ENCODE peak calls at places on chromosomes 4 and X, in five cellular contexts. T is CD8-positive, alpha-beta memory T cell; J is lower lobe of right lung; G is small intestine; L is body of pancreas. M is an unnamed sample.
A peak's percentile ranks its signal among the peaks of the same experiment; 100 is the strongest.

GRCh38 chr4:146158036-146158745 is 17.3 kb upstream of the LSM6 start:
- DNase-seq in T (no peak), J (no peak), G (no peak), L (no peak), M (no peak)

GRCh38 chr4:2781911-2782310 is 11.0 kb upstream of the SH3BP2 start:
- DNase-seq in T (no peak), J (peak; percentile 4), G (no peak), L (no peak), M (no peak)

GRCh38 chr4:75251547-75251946 is 262.7 kb downstream of the RCHY1 start:
- DNase-seq in T (no peak), J (no peak), G (no peak), L (no peak), M (no peak)

GRCh38 chr4:70496231-70496630 is 22.1 kb upstream of the AMTN start:
- DNase-seq in T (no peak), J (no peak), G (no peak), L (no peak), M (no peak)

GRCh38 chrX:9467751-9468150 is 2.9 kb downstream of the TBL1X start:
- DNase-seq in T (no peak), J (no peak), G (no peak), L (no peak), M (no peak)

GRCh38 chrX:49915352-49916222 is 6.8 kb upstream of the CLCN5 start:
- DNase-seq in T (peak; percentile 50), J (no peak), G (peak; percentile 54), L (peak; percentile 60), M (peak; percentile 66)

GRCh38 chr4:89995824-89996223 is 101.2 kb downstream of the MMRN1 start:
- DNase-seq in T (no peak), J (no peak), G (peak; percentile 68), L (no peak), M (no peak)

GRCh38 chrX:45771114-45771513 is 570.4 kb upstream of the DIPK2B start:
- DNase-seq in T (no peak), J (no peak), G (peak; percentile 79), L (peak; percentile 34), M (no peak)

GRCh38 chr4:122765702-122766352 is 33.3 kb downstream of the BBS12 start:
- DNase-seq in T (no peak), J (no peak), G (no peak), L (no peak), M (no peak)

GRCh38 chrX:1582686-1583437 is 8.5 kb upstream of the AKAP17A start:
- DNase-seq in T (no peak), J (no peak), G (peak; percentile 33), L (no peak), M (no peak)

GRCh38 chr4:78254893-78255292 is 197.8 kb downstream of the FRAS1 start:
- DNase-seq in T (no peak), J (no peak), G (no peak), L (no peak), M (no peak)

GRCh38 chr4:172188248-172188976 is 375.2 kb downstream of the GALNTL6 start:
- DNase-seq in T (no peak), J (no peak), G (no peak), L (no peak), M (no peak)

GRCh38 chr4:82432596-82432995 is 2.2 kb downstream of the ENOPH1 start:
- DNase-seq in T (no peak), J (no peak), G (no peak), L (no peak), M (no peak)

GRCh38 chr4:148216866-148217814 is 225.1 kb downstream of the NR3C2 start:
- DNase-seq in T (peak; percentile 22), J (no peak), G (peak; percentile 68), L (peak; percentile 33), M (peak; percentile 33)

GRCh38 chr4:48194986-48195773 is 61.1 kb upstream of the TXK start:
- DNase-seq in T (no peak), J (no peak), G (peak; percentile 82), L (no peak), M (no peak)

GRCh38 chr4:140138428-140138827 is 15.6 kb downstream of the MAML3 start:
- DNase-seq in T (no peak), J (no peak), G (no peak), L (peak; percentile 59), M (no peak)

GRCh38 chr4:174437324-174437723 is 85.0 kb downstream of the HPGD start:
- DNase-seq in T (no peak), J (no peak), G (no peak), L (no peak), M (no peak)

GRCh38 chr4:151192556-151193235 is 84.3 kb upstream of the PRSS48 start:
- DNase-seq in T (no peak), J (no peak), G (no peak), L (no peak), M (no peak)

GRCh38 chrX:32483534-32484136 is 727.7 kb downstream of the DMD start:
- DNase-seq in T (no peak), J (no peak), G (no peak), L (no peak), M (no peak)

GRCh38 chrX:142201113-142201512 is 4.0 kb downstream of the MAGEC2 start:
- DNase-seq in T (no peak), J (no peak), G (no peak), L (no peak), M (no peak)

GRCh38 chr4:127734976-127735375 is 4.8 kb downstream of the SLC25A31 start:
- DNase-seq in T (no peak), J (no peak), G (no peak), L (no peak), M (no peak)

GRCh38 chr4:153177841-153178240 is 26.4 kb upstream of the TRIM2 start:
- DNase-seq in T (no peak), J (no peak), G (no peak), L (no peak), M (no peak)

GRCh38 chrX:141791856-141792255 is 46.3 kb upstream of the MAGEC3 start:
- DNase-seq in T (no peak), J (no peak), G (no peak), L (no peak), M (no peak)

GRCh38 chr4:148430847-148431246 is 11.4 kb downstream of the NR3C2 start:
- DNase-seq in T (no peak), J (no peak), G (no peak), L (no peak), M (no peak)

GRCh38 chrX:39470588-39471155 is 627.1 kb downstream of the BCOR start:
- DNase-seq in T (no peak), J (no peak), G (no peak), L (no peak), M (no peak)

GRCh38 chrX:20421697-20422096 is 155.0 kb upstream of the RPS6KA3 start:
- DNase-seq in T (no peak), J (no peak), G (no peak), L (no peak), M (no peak)

GRCh38 chr4:14848210-14848609 is 154.1 kb upstream of the CPEB2 start:
- DNase-seq in T (no peak), J (no peak), G (no peak), L (no peak), M (no peak)

GRCh38 chr4:159048166-159048886 is 54.6 kb upstream of the RAPGEF2 start:
- DNase-seq in T (no peak), J (peak; percentile 81), G (peak; percentile 75), L (peak; percentile 81), M (no peak)

GRCh38 chr4:6191448-6192130 is 8.8 kb downstream of the JAKMIP1 start:
- DNase-seq in T (no peak), J (no peak), G (no peak), L (no peak), M (no peak)

GRCh38 chr4:6190486-6190885 is 9.9 kb downstream of the JAKMIP1 start:
- DNase-seq in T (no peak), J (no peak), G (no peak), L (no peak), M (no peak)

GRCh38 chr4:6188687-6189305 is 11.6 kb downstream of the JAKMIP1 start:
- DNase-seq in T (no peak), J (no peak), G (no peak), L (no peak), M (no peak)

GRCh38 chr4:6192245-6192644 is 8.1 kb downstream of the JAKMIP1 start:
- DNase-seq in T (no peak), J (no peak), G (no peak), L (no peak), M (no peak)

GRCh38 chr4:6189511-6189910 is 10.8 kb downstream of the JAKMIP1 start:
- DNase-seq in T (no peak), J (no peak), G (no peak), L (no peak), M (no peak)
- H3K27ac ChIP-seq in T (no peak overlapping the region), J (no peak overlapping the region), G (no peak overlapping the region), L (no peak overlapping the region), M (no peak overlapping the region)

DNA sequence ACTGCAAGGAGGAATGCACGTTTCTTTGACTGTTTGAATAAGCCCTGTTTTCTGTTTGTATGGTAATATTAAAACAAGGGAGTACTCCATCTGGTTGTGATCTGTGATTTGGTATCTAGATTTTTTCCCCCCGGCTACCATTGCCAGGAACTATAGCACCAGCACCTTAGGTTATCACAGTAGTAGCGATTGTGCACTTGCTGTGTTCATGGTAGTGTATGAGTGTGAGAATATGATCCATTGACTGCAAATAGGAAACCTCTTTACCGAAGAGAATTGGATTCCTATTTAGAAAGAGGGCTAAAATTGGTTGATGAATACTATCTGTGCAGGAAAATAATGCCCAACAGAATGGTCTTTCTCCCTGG is 69.9 kb downstream of the LARP7 start:
- DNase-seq in T (no peak), J (no peak), G (no peak), L (no peak), M (no peak)
- H3K4me3 ChIP-seq in T (no peak overlapping the region), J (no peak overlapping the region), G (no peak overlapping the region), L (no peak overlapping the region), M (peak overlapping the region; percentile 69)

GRCh38 chr4:7656244-7656800 is 221.6 kb upstream of the PSAPL1 start:
- DNase-seq in T (no peak), J (peak; percentile 29), G (no peak), L (no peak), M (no peak)
- H3K4me1 ChIP-seq in T (peaks cover 14% of the 10 kb centered on the region), J (peaks cover 15% of the 10 kb centered on the region), G (no peaks in the 10 kb centered on the region), L (no peaks in the 10 kb centered on the region), M (peaks cover 20% of the 10 kb centered on the region)

DNA sequence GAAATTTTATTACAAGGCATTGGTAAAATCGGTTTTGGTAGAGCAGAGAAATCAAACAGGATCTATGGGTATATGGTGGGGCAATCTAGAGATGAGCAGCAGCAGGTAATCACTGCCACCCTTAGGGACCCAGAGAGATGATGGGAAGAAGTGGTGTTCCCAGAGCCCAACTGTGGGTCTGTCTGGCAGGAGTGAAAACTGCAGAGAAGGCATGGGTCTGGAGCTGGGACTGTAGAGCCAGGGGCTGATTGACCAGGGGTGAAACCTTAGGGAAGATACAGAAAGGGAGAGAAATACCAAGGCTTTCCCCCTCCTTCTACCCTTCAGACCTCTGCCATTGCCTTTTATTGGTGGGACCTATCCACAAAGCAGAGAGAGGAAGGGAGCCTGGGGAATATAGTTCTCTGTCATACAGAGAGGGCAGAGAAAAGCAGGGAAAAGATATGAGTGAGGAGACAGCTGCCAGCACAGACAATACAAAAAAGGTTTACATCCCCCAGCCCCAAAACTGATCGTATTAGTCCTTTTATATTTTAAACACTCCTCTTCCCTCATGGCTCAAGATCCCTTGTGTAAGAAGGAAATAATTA is 28.7 kb downstream of the PDLIM5 start:
- DNase-seq in T (no peak), J (no peak), G (no peak), L (no peak), M (no peak)
- H3K27ac ChIP-seq in T (no peak overlapping the region), J (no peak overlapping the region), G (no peak overlapping the region), L (no peak overlapping the region), M (no peak overlapping the region)